ENCODE peak calls at places on chromosomes 16 and 17, in five cellular contexts. One of them, this sample, is unnamed.

GRCh38 chr16:17205279-17206139 is 265.3 kb downstream of the XYLT1 start:
- DNase-seq in left ventricle myocardium inferior: no peak
- DNase-seq in ascending aorta: no peak
- DNase-seq in uterus: no peak
- DNase-seq in heart right ventricle: no peak
- DNase-seq in this sample: peak; percentile 19

GRCh38 chr16:13436641-13437423 is 483.1 kb upstream of the ERCC4 start:
- DNase-seq in uterus: no peak
- DNase-seq in ascending aorta: no peak
- DNase-seq in heart right ventricle: no peak
- DNase-seq in left ventricle myocardium inferior: no peak
- DNase-seq in this sample: no peak

GRCh38 chr17:62778990-62779681 is 29.0 kb downstream of the MARCHF10 start:
- DNase-seq in uterus: peak; percentile 52
- DNase-seq in left ventricle myocardium inferior: no peak
- DNase-seq in ascending aorta: no peak
- DNase-seq in heart right ventricle: no peak
- DNase-seq in this sample: no peak

GRCh38 chr17:48995871-48996695 is 1.1 kb upstream of the IGF2BP1 start:
- DNase-seq in left ventricle myocardium inferior: no peak
- DNase-seq in heart right ventricle: no peak
- DNase-seq in ascending aorta: no peak
- DNase-seq in uterus: no peak
- DNase-seq in this sample: no peak

GRCh38 chr16:84175351-84176081 is 11.3 kb downstream of the TAF1C start:
- DNase-seq in uterus: peak; percentile 30
- DNase-seq in left ventricle myocardium inferior: no peak
- DNase-seq in ascending aorta: no peak
- DNase-seq in heart right ventricle: no peak
- DNase-seq in this sample: no peak

GRCh38 chr17:81700353-81701287 is 2.5 kb upstream of the MRPL12 start:
- DNase-seq in heart right ventricle: no peak
- DNase-seq in uterus: no peak
- DNase-seq in left ventricle myocardium inferior: no peak
- DNase-seq in ascending aorta: no peak
- DNase-seq in this sample: no peak

GRCh38 chr16:88910284-88911147 is 44.1 kb upstream of the PABPN1L start:
- DNase-seq in left ventricle myocardium inferior: no peak
- DNase-seq in heart right ventricle: no peak
- DNase-seq in ascending aorta: no peak
- DNase-seq in uterus: no peak
- DNase-seq in this sample: no peak

GRCh38 chr16:53726625-53727024 is 22.7 kb downstream of the FTO start:
- DNase-seq in ascending aorta: no peak
- DNase-seq in heart right ventricle: no peak
- DNase-seq in left ventricle myocardium inferior: no peak
- DNase-seq in uterus: no peak
- DNase-seq in this sample: no peak

GRCh38 chr17:63675607-63676539 is 24.1 kb downstream of the LIMD2 start:
- DNase-seq in ascending aorta: no peak
- DNase-seq in left ventricle myocardium inferior: peak; percentile 65
- DNase-seq in heart right ventricle: peak; percentile 91
- DNase-seq in uterus: peak; percentile 84
- DNase-seq in this sample: peak; percentile 91

GRCh38 chr17:75828741-75829140 is 15.5 kb downstream of the UNC13D start:
- DNase-seq in heart right ventricle: no peak
- DNase-seq in ascending aorta: no peak
- DNase-seq in uterus: no peak
- DNase-seq in left ventricle myocardium inferior: no peak
- DNase-seq in this sample: no peak

GRCh38 chr17:42982266-42982665 is 1.9 kb downstream of the RUNDC1 start:
- DNase-seq in uterus: no peak
- DNase-seq in ascending aorta: no peak
- DNase-seq in heart right ventricle: no peak
- DNase-seq in left ventricle myocardium inferior: no peak
- DNase-seq in this sample: peak; percentile 97

GRCh38 chr17:62017496-62017895 is 47.6 kb downstream of the MED13 start:
- DNase-seq in ascending aorta: no peak
- DNase-seq in uterus: no peak
- DNase-seq in left ventricle myocardium inferior: no peak
- DNase-seq in heart right ventricle: no peak
- DNase-seq in this sample: no peak

GRCh38 chr16:89121691-89122321 is 28.2 kb downstream of the ACSF3 start:
- DNase-seq in ascending aorta: no peak
- DNase-seq in heart right ventricle: no peak
- DNase-seq in uterus: no peak
- DNase-seq in left ventricle myocardium inferior: no peak
- DNase-seq in this sample: no peak

GRCh38 chr16:84599528-84600202 is 18.2 kb downstream of the COTL1 start:
- DNase-seq in ascending aorta: no peak
- DNase-seq in left ventricle myocardium inferior: peak; percentile 63
- DNase-seq in uterus: peak; percentile 52
- DNase-seq in heart right ventricle: peak; percentile 43
- DNase-seq in this sample: no peak

GRCh38 chr16:50653633-50654524 is 27.2 kb downstream of the SNX20 start:
- DNase-seq in uterus: no peak
- DNase-seq in left ventricle myocardium inferior: no peak
- DNase-seq in heart right ventricle: no peak
- DNase-seq in ascending aorta: no peak
- DNase-seq in this sample: no peak

GRCh38 chr17:17200311-17200710 is 5.8 kb downstream of the PLD6 start:
- DNase-seq in left ventricle myocardium inferior: no peak
- DNase-seq in heart right ventricle: no peak
- DNase-seq in ascending aorta: no peak
- DNase-seq in uterus: no peak
- DNase-seq in this sample: no peak

GRCh38 chr17:7833795-7834553 is at the start of gene KDM6B:
- DNase-seq in left ventricle myocardium inferior: peak; percentile 95
- DNase-seq in uterus: peak; percentile 95
- DNase-seq in heart right ventricle: peak; percentile 96
- DNase-seq in ascending aorta: peak; percentile 74
- DNase-seq in this sample: no peak

GRCh38 chr16:65728172-65728571 is 606.3 kb upstream of the CDH11 start:
- DNase-seq in uterus: no peak
- DNase-seq in ascending aorta: no peak
- DNase-seq in left ventricle myocardium inferior: no peak
- DNase-seq in heart right ventricle: peak; percentile 19
- DNase-seq in this sample: no peak

GRCh38 chr17:62724398-62725146 is 83.5 kb downstream of the MARCHF10 start:
- DNase-seq in heart right ventricle: no peak
- DNase-seq in ascending aorta: no peak
- DNase-seq in left ventricle myocardium inferior: no peak
- DNase-seq in uterus: no peak
- DNase-seq in this sample: no peak

GRCh38 chr17:59491353-59492090 is 73.9 kb upstream of the DHX40 start:
- DNase-seq in uterus: no peak
- DNase-seq in ascending aorta: no peak
- DNase-seq in left ventricle myocardium inferior: no peak
- DNase-seq in heart right ventricle: no peak
- DNase-seq in this sample: no peak

GRCh38 chr16:3235856-3236669 is 1.1 kb upstream of the ZNF200 start:
- DNase-seq in ascending aorta: no peak
- DNase-seq in heart right ventricle: peak; percentile 23
- DNase-seq in left ventricle myocardium inferior: peak; percentile 25
- DNase-seq in uterus: peak; percentile 37
- DNase-seq in this sample: peak; percentile 45

GRCh38 chr17:2214887-2215615 is 88.5 kb downstream of the SMG6 start:
- DNase-seq in left ventricle myocardium inferior: peak; percentile 78
- DNase-seq in uterus: peak; percentile 74
- DNase-seq in ascending aorta: peak; percentile 39
- DNase-seq in heart right ventricle: peak; percentile 82
- DNase-seq in this sample: no peak

GRCh38 chr17:9239260-9239820 is 218.0 kb downstream of the NTN1 start:
- DNase-seq in uterus: no peak
- DNase-seq in left ventricle myocardium inferior: no peak
- DNase-seq in ascending aorta: no peak
- DNase-seq in heart right ventricle: no peak
- DNase-seq in this sample: no peak

GRCh38 chr17:55601874-55602364 is 90.7 kb upstream of the SMIM36 start:
- DNase-seq in uterus: no peak
- DNase-seq in heart right ventricle: no peak
- DNase-seq in left ventricle myocardium inferior: no peak
- DNase-seq in ascending aorta: no peak
- DNase-seq in this sample: no peak

GRCh38 chr16:58449768-58450167 is 50.2 kb upstream of the NDRG4 start:
- DNase-seq in uterus: no peak
- DNase-seq in ascending aorta: no peak
- DNase-seq in heart right ventricle: no peak
- DNase-seq in left ventricle myocardium inferior: no peak
- DNase-seq in this sample: no peak
- TF ChIP-seq CTCF in uterus: no peak
- TF ChIP-seq CTCF in ascending aorta: no peak
- TF ChIP-seq CTCF in heart right ventricle: no peak
- TF ChIP-seq CTCF in left ventricle myocardium inferior: no peak
- TF ChIP-seq CTCF in this sample: no peak

GRCh38 chr16:78413651-78414050 is 314.2 kb downstream of the WWOX start:
- DNase-seq in heart right ventricle: no peak
- DNase-seq in ascending aorta: no peak
- DNase-seq in left ventricle myocardium inferior: no peak
- DNase-seq in uterus: no peak
- DNase-seq in this sample: no peak
- H3K4me3 ChIP-seq in heart right ventricle: no peak overlapping the region
- H3K4me3 ChIP-seq in ascending aorta: no peak overlapping the region
- H3K4me3 ChIP-seq in left ventricle myocardium inferior: no peak overlapping the region
- H3K4me3 ChIP-seq in uterus: no peak overlapping the region
- H3K4me3 ChIP-seq in this sample: no peak overlapping the region

GRCh38 chr17:20010099-20010863 is 1.1 kb downstream of the SPECC1 start:
- DNase-seq in heart right ventricle: peak; percentile 32
- DNase-seq in uterus: peak; percentile 62
- DNase-seq in ascending aorta: no peak
- DNase-seq in left ventricle myocardium inferior: peak; percentile 28
- DNase-seq in this sample: peak; percentile 48
- TF ChIP-seq CTCF in heart right ventricle: peak; percentile 42
- TF ChIP-seq CTCF in uterus: peak; percentile 33
- TF ChIP-seq CTCF in ascending aorta: peak; percentile 48
- TF ChIP-seq CTCF in left ventricle myocardium inferior: peak; percentile 53
- TF ChIP-seq CTCF in this sample: peak; percentile 72

DNA sequence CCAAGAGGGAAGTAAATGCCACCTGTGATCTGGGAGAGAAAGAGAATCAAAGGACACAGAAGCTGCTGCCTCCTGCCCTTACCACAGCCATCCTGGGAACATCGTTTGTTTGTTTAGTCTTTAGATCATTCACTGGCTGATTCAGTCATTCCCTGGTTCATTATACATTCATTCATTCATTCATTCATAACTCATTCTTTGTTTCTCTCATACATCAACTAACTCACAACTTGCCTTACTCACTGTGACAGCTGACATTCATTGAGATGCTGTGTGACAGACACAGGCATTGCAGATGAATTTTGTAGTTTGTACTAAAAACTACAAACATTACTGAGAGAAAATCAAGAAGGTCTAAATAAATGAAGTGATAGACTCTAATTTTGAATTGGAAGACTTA is 291.0 kb upstream of the TNRC6C start:
- DNase-seq in heart right ventricle: no peak
- DNase-seq in left ventricle myocardium inferior: no peak
- DNase-seq in ascending aorta: no peak
- DNase-seq in uterus: no peak
- DNase-seq in this sample: no peak
- H3K4me3 ChIP-seq in heart right ventricle: no peak overlapping the region
- H3K4me3 ChIP-seq in left ventricle myocardium inferior: no peak overlapping the region
- H3K4me3 ChIP-seq in ascending aorta: no peak overlapping the region
- H3K4me3 ChIP-seq in uterus: no peak overlapping the region
- H3K4me3 ChIP-seq in this sample: no peak overlapping the region

DNA sequence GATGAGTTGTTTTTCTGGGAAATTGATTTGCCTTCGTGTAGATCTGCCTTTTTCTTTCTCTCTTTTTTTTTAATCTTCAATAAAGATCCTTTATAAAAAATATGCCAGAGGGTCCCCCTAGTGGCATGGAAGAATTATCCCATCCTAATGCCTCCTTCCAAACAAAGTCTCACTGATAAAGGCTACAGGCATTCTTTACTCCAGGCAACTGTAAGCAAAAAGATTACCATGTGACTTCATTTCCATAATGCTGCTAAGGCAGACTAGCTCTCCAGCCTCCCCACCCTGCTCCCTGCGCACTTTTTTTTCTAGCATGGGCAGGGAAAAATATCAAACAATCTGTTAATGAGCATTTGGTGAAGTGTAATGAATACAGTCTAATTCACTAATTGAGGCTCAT is 220.2 kb upstream of the CDH8 start:
- DNase-seq in heart right ventricle: no peak
- DNase-seq in uterus: no peak
- DNase-seq in ascending aorta: no peak
- DNase-seq in left ventricle myocardium inferior: no peak
- DNase-seq in this sample: no peak
- TF ChIP-seq CTCF in heart right ventricle: no peak
- TF ChIP-seq CTCF in uterus: no peak
- TF ChIP-seq CTCF in ascending aorta: peak; percentile 5
- TF ChIP-seq CTCF in left ventricle myocardium inferior: no peak
- TF ChIP-seq CTCF in this sample: peak; percentile 32

DNA sequence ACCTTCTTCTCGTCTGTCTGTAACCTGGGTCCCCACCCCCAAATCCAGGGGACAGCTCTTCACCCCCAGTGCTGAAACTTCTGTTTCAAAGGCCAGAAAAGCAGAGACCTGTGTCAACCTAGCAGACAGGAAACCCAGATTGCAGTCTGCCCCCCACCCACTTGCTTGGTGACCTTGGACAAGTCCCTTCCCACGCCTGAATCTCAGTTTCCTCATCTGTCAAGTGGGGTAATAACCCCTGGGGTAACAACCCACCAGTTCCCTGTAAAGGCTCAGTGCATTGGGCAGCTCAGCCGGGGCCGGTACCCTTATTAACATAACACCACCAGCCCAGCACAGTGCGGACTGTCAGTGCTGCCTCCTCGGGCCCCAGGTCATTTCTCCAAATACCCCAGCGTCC is 1.3 kb downstream of the STX1B start:
- DNase-seq in left ventricle myocardium inferior: no peak
- DNase-seq in uterus: no peak
- DNase-seq in heart right ventricle: no peak
- DNase-seq in ascending aorta: no peak
- DNase-seq in this sample: no peak
- H3K4me3 ChIP-seq in left ventricle myocardium inferior: no peak overlapping the region
- H3K4me3 ChIP-seq in uterus: no peak overlapping the region
- H3K4me3 ChIP-seq in heart right ventricle: no peak overlapping the region
- H3K4me3 ChIP-seq in ascending aorta: no peak overlapping the region
- H3K4me3 ChIP-seq in this sample: no peak overlapping the region

DNA sequence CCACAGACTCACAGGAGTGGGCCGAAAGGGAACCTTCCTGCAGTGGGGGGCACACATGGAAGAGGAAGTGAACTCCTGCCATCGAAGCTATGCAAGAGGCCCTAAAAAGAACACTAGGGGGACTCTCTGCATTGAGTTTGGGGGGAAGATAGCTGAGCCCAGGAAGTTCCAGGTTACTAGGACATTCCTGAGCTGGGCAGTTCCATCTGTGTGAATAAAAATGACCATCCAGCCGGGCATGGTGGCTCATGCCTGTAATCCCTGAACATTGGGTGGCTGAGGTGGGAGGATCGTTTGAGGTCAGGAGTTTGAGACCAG is 211.8 kb downstream of the ZNF423 start:
- DNase-seq in ascending aorta: no peak
- DNase-seq in heart right ventricle: no peak
- DNase-seq in left ventricle myocardium inferior: no peak
- DNase-seq in uterus: no peak
- DNase-seq in this sample: no peak
- TF ChIP-seq CTCF in ascending aorta: no peak
- TF ChIP-seq CTCF in heart right ventricle: no peak
- TF ChIP-seq CTCF in left ventricle myocardium inferior: peak; percentile 27
- TF ChIP-seq CTCF in uterus: peak; percentile 12
- TF ChIP-seq CTCF in this sample: no peak